ENCODE peak calls at places on chromosomes 1 and 21, in eight cellular contexts. One of them, this sample, is unnamed.

GRCh38 chr1:115492880-115493279 is 148.9 kb upstream of the VANGL1 start:
- DNase-seq in lung: no peak
- DNase-seq in prostate gland: no peak
- DNase-seq in suprapubic skin: no peak
- DNase-seq in breast epithelium: no peak
- DNase-seq in AG04450: no peak
- DNase-seq in pancreas: no peak
- DNase-seq in right lobe of liver: no peak
- DNase-seq in this sample: no peak

GRCh38 chr1:235583511-235584001 is 66.0 kb downstream of the GNG4 start:
- DNase-seq in suprapubic skin: no peak
- DNase-seq in breast epithelium: no peak
- DNase-seq in prostate gland: no peak
- DNase-seq in pancreas: no peak
- DNase-seq in AG04450: no peak
- DNase-seq in right lobe of liver: no peak
- DNase-seq in lung: no peak
- DNase-seq in this sample: no peak

GRCh38 chr1:202888204-202888506 is 794 bp downstream of the RABIF start:
- DNase-seq in pancreas: no peak
- DNase-seq in breast epithelium: no peak
- DNase-seq in lung: no peak
- DNase-seq in suprapubic skin: no peak
- DNase-seq in right lobe of liver: no peak
- DNase-seq in AG04450: no peak
- DNase-seq in prostate gland: no peak
- DNase-seq in this sample: no peak

GRCh38 chr21:14383596-14384210 is 757 bp upstream of the HSPA13 start:
- DNase-seq in AG04450: no peak
- DNase-seq in pancreas: no peak
- DNase-seq in lung: no peak
- DNase-seq in prostate gland: no peak
- DNase-seq in right lobe of liver: no peak
- DNase-seq in suprapubic skin: no peak
- DNase-seq in breast epithelium: no peak
- DNase-seq in this sample: no peak

GRCh38 chr21:42531771-42532170 is 18.1 kb downstream of the SLC37A1 start:
- DNase-seq in prostate gland: no peak
- DNase-seq in AG04450: no peak
- DNase-seq in pancreas: no peak
- DNase-seq in lung: no peak
- DNase-seq in breast epithelium: no peak
- DNase-seq in suprapubic skin: peak; percentile 31
- DNase-seq in right lobe of liver: no peak
- DNase-seq in this sample: peak; percentile 59

GRCh38 chr1:165369255-165369848 is 12.8 kb upstream of the LMX1A start:
- DNase-seq in right lobe of liver: peak; percentile 70
- DNase-seq in AG04450: no peak
- DNase-seq in lung: peak; percentile 49
- DNase-seq in breast epithelium: no peak
- DNase-seq in suprapubic skin: peak; percentile 66
- DNase-seq in prostate gland: peak; percentile 37
- DNase-seq in pancreas: no peak
- DNase-seq in this sample: no peak

GRCh38 chr1:94702440-94702810 is 117.7 kb upstream of the SLC44A3 start:
- DNase-seq in prostate gland: no peak
- DNase-seq in pancreas: no peak
- DNase-seq in right lobe of liver: no peak
- DNase-seq in breast epithelium: no peak
- DNase-seq in lung: no peak
- DNase-seq in AG04450: no peak
- DNase-seq in suprapubic skin: no peak
- DNase-seq in this sample: no peak

GRCh38 chr1:63843884-63844283 is 70.1 kb downstream of the ROR1 start:
- DNase-seq in lung: no peak
- DNase-seq in prostate gland: no peak
- DNase-seq in AG04450: no peak
- DNase-seq in breast epithelium: no peak
- DNase-seq in suprapubic skin: no peak
- DNase-seq in right lobe of liver: no peak
- DNase-seq in pancreas: no peak
- DNase-seq in this sample: no peak

GRCh38 chr1:45802343-45803298 is 791 bp upstream of the MAST2 start:
- DNase-seq in prostate gland: peak; percentile 16
- DNase-seq in pancreas: peak; percentile 50
- DNase-seq in AG04450: peak; percentile 95
- DNase-seq in right lobe of liver: no peak
- DNase-seq in breast epithelium: peak; percentile 68
- DNase-seq in lung: peak; percentile 74
- DNase-seq in suprapubic skin: peak; percentile 91
- DNase-seq in this sample: peak; percentile 91

GRCh38 chr1:223393275-223394214 is at the start of gene CCDC185:
- DNase-seq in suprapubic skin: no peak
- DNase-seq in right lobe of liver: no peak
- DNase-seq in breast epithelium: no peak
- DNase-seq in AG04450: no peak
- DNase-seq in lung: no peak
- DNase-seq in pancreas: no peak
- DNase-seq in prostate gland: no peak
- DNase-seq in this sample: no peak

GRCh38 chr1:169132512-169133227 is 26.2 kb downstream of the ATP1B1 start:
- DNase-seq in lung: no peak
- DNase-seq in pancreas: no peak
- DNase-seq in breast epithelium: no peak
- DNase-seq in right lobe of liver: no peak
- DNase-seq in AG04450: no peak
- DNase-seq in suprapubic skin: no peak
- DNase-seq in prostate gland: no peak
- DNase-seq in this sample: no peak

GRCh38 chr1:147769107-147769506 is 8.7 kb upstream of the GJA5 start:
- DNase-seq in prostate gland: no peak
- DNase-seq in suprapubic skin: no peak
- DNase-seq in lung: no peak
- DNase-seq in breast epithelium: peak; percentile 41
- DNase-seq in AG04450: no peak
- DNase-seq in right lobe of liver: no peak
- DNase-seq in pancreas: no peak
- DNase-seq in this sample: peak; percentile 85

GRCh38 chr1:8821084-8821483 is 3.6 kb upstream of the RERE start:
- DNase-seq in prostate gland: no peak
- DNase-seq in breast epithelium: no peak
- DNase-seq in lung: no peak
- DNase-seq in pancreas: no peak
- DNase-seq in suprapubic skin: no peak
- DNase-seq in AG04450: no peak
- DNase-seq in right lobe of liver: no peak
- DNase-seq in this sample: peak; percentile 19

GRCh38 chr1:19651141-19651737 is 7.1 kb downstream of the NBL1 start:
- DNase-seq in right lobe of liver: no peak
- DNase-seq in breast epithelium: no peak
- DNase-seq in pancreas: no peak
- DNase-seq in AG04450: no peak
- DNase-seq in prostate gland: peak; percentile 40
- DNase-seq in suprapubic skin: no peak
- DNase-seq in lung: no peak
- DNase-seq in this sample: no peak

GRCh38 chr1:220119043-220119512 is 25.1 kb downstream of the IARS2 start:
- DNase-seq in right lobe of liver: no peak
- DNase-seq in pancreas: no peak
- DNase-seq in AG04450: no peak
- DNase-seq in prostate gland: no peak
- DNase-seq in breast epithelium: no peak
- DNase-seq in suprapubic skin: no peak
- DNase-seq in lung: no peak
- DNase-seq in this sample: no peak

GRCh38 chr1:115314111-115314510 is 23.9 kb downstream of the NGF start:
- DNase-seq in suprapubic skin: no peak
- DNase-seq in pancreas: no peak
- DNase-seq in AG04450: no peak
- DNase-seq in breast epithelium: no peak
- DNase-seq in lung: no peak
- DNase-seq in prostate gland: no peak
- DNase-seq in right lobe of liver: no peak
- DNase-seq in this sample: no peak

GRCh38 chr1:87644500-87645245 is 316.0 kb downstream of the LMO4 start:
- DNase-seq in right lobe of liver: no peak
- DNase-seq in breast epithelium: no peak
- DNase-seq in AG04450: no peak
- DNase-seq in lung: no peak
- DNase-seq in suprapubic skin: no peak
- DNase-seq in pancreas: no peak
- DNase-seq in prostate gland: no peak
- DNase-seq in this sample: no peak

DNA sequence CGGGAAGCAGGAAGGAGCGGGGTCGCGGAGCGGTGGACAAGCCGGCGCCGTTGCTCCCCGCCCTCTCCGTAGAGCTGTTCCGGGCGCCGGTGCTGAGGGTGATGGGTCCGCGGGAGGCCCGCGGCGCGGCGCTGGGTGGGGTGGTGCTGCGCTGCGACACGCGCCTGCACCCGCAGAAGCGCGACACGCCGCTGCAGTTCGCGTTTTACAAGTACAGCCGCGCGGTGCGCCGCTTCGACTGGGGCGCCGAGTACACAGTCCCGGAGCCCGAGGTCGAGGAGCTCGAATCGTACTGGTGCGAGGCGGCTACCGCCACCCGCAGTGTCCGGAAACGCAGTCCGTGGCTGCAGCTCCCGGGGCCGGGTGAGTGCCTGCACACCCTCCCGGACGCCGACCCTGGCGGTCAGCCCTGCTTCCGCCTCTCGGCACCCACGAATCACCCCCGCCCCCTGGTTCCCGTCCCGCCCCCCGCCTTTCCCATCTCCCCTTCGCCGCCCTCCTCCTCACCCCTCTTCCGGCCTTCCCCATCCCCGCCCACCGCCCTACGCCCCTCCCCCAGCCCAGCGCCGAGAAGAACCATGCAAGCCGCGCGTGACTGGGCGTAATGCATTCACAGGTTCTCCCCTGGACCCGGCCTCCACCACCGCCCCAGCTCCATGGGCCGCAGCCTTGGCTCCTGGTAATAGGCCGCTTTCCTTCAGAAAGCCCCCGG is 5.4 kb downstream of the FCRLB start:
- DNase-seq in pancreas: peak; percentile 91
- DNase-seq in suprapubic skin: peak; percentile 94
- DNase-seq in breast epithelium: peak; percentile 72
- DNase-seq in right lobe of liver: peak; percentile 79
- DNase-seq in prostate gland: peak; percentile 79
- DNase-seq in lung: peak; percentile 83
- DNase-seq in AG04450: peak; percentile 69
- DNase-seq in this sample: peak; percentile 88
- TF ChIP-seq CTCF in pancreas: no peak
- TF ChIP-seq CTCF in suprapubic skin: no peak
- TF ChIP-seq CTCF in breast epithelium: no peak
- TF ChIP-seq CTCF in right lobe of liver: no peak
- TF ChIP-seq CTCF in prostate gland: no peak
- TF ChIP-seq CTCF in lung: no peak
- TF ChIP-seq CTCF in AG04450: peak; percentile 8
- TF ChIP-seq CTCF in this sample: no peak

GRCh38 chr1:228108055-228108690 is 926 bp downstream of the MRPL55 start:
- DNase-seq in breast epithelium: no peak
- DNase-seq in AG04450: no peak
- DNase-seq in lung: no peak
- DNase-seq in suprapubic skin: no peak
- DNase-seq in prostate gland: no peak
- DNase-seq in right lobe of liver: no peak
- DNase-seq in pancreas: no peak
- DNase-seq in this sample: no peak
- H3K4me3 ChIP-seq in breast epithelium: peak overlapping the region; percentile 93
- H3K4me3 ChIP-seq in AG04450: peak overlapping the region; percentile 97
- H3K4me3 ChIP-seq in lung: no peak overlapping the region
- H3K4me3 ChIP-seq in suprapubic skin: peak overlapping the region; percentile 97
- H3K4me3 ChIP-seq in prostate gland: peak overlapping the region; percentile 96
- H3K4me3 ChIP-seq in right lobe of liver: peak overlapping the region; percentile 98
- H3K4me3 ChIP-seq in pancreas: peak overlapping the region; percentile 98
- H3K4me3 ChIP-seq in this sample: peak overlapping the region; percentile 92

GRCh38 chr1:200075522-200075921 is 48.0 kb downstream of the NR5A2 start:
- DNase-seq in pancreas: no peak
- DNase-seq in prostate gland: no peak
- DNase-seq in breast epithelium: no peak
- DNase-seq in right lobe of liver: no peak
- DNase-seq in AG04450: no peak
- DNase-seq in suprapubic skin: no peak
- DNase-seq in lung: no peak
- DNase-seq in this sample: no peak

GRCh38 chr1:200072636-200073285 is 45.3 kb downstream of the NR5A2 start:
- DNase-seq in AG04450: no peak
- DNase-seq in pancreas: no peak
- DNase-seq in suprapubic skin: no peak
- DNase-seq in breast epithelium: no peak
- DNase-seq in lung: no peak
- DNase-seq in right lobe of liver: no peak
- DNase-seq in prostate gland: no peak
- DNase-seq in this sample: no peak

GRCh38 chr1:200079576-200079975 is 52.1 kb downstream of the NR5A2 start:
- DNase-seq in lung: no peak
- DNase-seq in pancreas: no peak
- DNase-seq in breast epithelium: no peak
- DNase-seq in AG04450: no peak
- DNase-seq in right lobe of liver: no peak
- DNase-seq in prostate gland: no peak
- DNase-seq in suprapubic skin: no peak
- DNase-seq in this sample: no peak

GRCh38 chr1:200073286-200073637 is 45.8 kb downstream of the NR5A2 start:
- DNase-seq in lung: no peak
- DNase-seq in AG04450: no peak
- DNase-seq in prostate gland: no peak
- DNase-seq in right lobe of liver: no peak
- DNase-seq in pancreas: no peak
- DNase-seq in breast epithelium: no peak
- DNase-seq in suprapubic skin: no peak
- DNase-seq in this sample: no peak

GRCh38 chr1:200075938-200076546 is 48.5 kb downstream of the NR5A2 start:
- DNase-seq in prostate gland: peak; percentile 6
- DNase-seq in lung: no peak
- DNase-seq in suprapubic skin: no peak
- DNase-seq in right lobe of liver: no peak
- DNase-seq in pancreas: peak; percentile 88
- DNase-seq in breast epithelium: no peak
- DNase-seq in AG04450: peak; percentile 30
- DNase-seq in this sample: no peak
- H3K27ac ChIP-seq in prostate gland: no peak overlapping the region
- H3K27ac ChIP-seq in lung: no peak overlapping the region
- H3K27ac ChIP-seq in suprapubic skin: no peak overlapping the region
- H3K27ac ChIP-seq in right lobe of liver: no peak overlapping the region
- H3K27ac ChIP-seq in pancreas: peak overlapping the region; percentile 75
- H3K27ac ChIP-seq in breast epithelium: no peak overlapping the region
- H3K27ac ChIP-seq in AG04450: no peak overlapping the region
- H3K27ac ChIP-seq in this sample: no peak overlapping the region

DNA sequence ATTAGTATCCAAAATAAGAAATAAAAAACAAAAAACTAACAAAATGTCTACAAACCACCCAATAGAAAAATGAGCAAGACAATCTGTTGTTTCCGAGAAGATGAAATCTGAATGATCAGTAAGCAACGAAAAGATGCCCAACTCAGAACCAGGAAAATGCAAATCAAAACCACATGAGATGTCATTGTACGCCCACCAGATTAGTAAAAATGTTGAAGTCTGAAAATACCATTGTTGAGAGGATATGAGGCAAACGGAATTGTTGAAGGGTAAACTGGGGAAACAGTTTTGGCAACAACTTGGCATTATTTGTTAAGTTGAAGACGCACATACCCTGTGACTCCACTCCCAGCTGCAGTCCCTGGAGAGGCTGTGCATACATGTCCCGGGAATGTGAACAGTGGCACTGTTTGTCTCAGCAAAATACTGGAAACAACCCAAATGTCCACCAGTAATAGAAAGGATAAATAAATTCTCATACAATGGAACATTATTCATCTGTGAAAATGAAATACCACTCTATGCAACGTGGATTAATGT is 10.6 kb downstream of the ZBTB17 start:
- DNase-seq in breast epithelium: no peak
- DNase-seq in prostate gland: no peak
- DNase-seq in pancreas: no peak
- DNase-seq in right lobe of liver: no peak
- DNase-seq in AG04450: no peak
- DNase-seq in lung: no peak
- DNase-seq in suprapubic skin: no peak
- DNase-seq in this sample: no peak
- TF ChIP-seq CTCF in breast epithelium: no peak
- TF ChIP-seq CTCF in prostate gland: no peak
- TF ChIP-seq CTCF in pancreas: no peak
- TF ChIP-seq CTCF in right lobe of liver: no peak
- TF ChIP-seq CTCF in AG04450: no peak
- TF ChIP-seq CTCF in lung: no peak
- TF ChIP-seq CTCF in suprapubic skin: no peak
- TF ChIP-seq CTCF in this sample: no peak

This sample was measured in coronary artery.